ENCODE peak calls at places on chromosomes 12 and 14, in ten cellular contexts. L, C, J, V, F, W, T, E, P and M are unnamed samples.

GRCh38 chr14:94542111-94542810 is 19.0 kb upstream of the SERPINA4 start:
- DNase-seq in J (no peak), C (no peak), F (no peak), V (no peak), T (no peak), L (no peak), W (no peak), E (no peak), P (no peak), M (no peak)

GRCh38 chr12:79706676-79707075 is 15.9 kb upstream of the PAWR start:
- DNase-seq in C (no peak), W (no peak), T (no peak), V (no peak), L (no peak), P (no peak), E (no peak), F (no peak), J (no peak), M (no peak)

GRCh38 chr12:53201170-53201541 is 5.9 kb downstream of the ITGB7 start:
- DNase-seq in E (no peak), F (no peak), T (no peak), P (no peak), C (no peak), V (no peak), J (no peak), W (no peak), L (no peak), M (no peak)

GRCh38 chr14:74620497-74620921 is 8.5 kb upstream of the LTBP2 start:
- DNase-seq in E (no peak), P (no peak), W (no peak), F (no peak), J (peak), T (no peak), C (peak), L (peak), V (no peak), M (peak)

GRCh38 chr12:110424237-110424636 is 20.7 kb upstream of the ANAPC7 start:
- DNase-seq in L (no peak), C (no peak), T (no peak), V (no peak), J (no peak), P (no peak), E (no peak), W (no peak), F (no peak), M (no peak)

GRCh38 chr12:50745861-50746260 is 18.0 kb upstream of the ATF1 start:
- DNase-seq in V (no peak), T (no peak), L (no peak), P (no peak), F (no peak), W (no peak), C (no peak), J (no peak), E (no peak), M (no peak)

GRCh38 chr14:86481105-86481504 is 951.2 kb downstream of the FLRT2 start:
- DNase-seq in V (no peak), E (no peak), F (no peak), J (no peak), C (no peak), W (no peak), L (no peak), T (no peak), P (no peak), M (no peak)

GRCh38 chr14:99747167-99747566 is 46.0 kb upstream of the EML1 start:
- DNase-seq in L (no peak), V (no peak), W (no peak), P (no peak), C (no peak), F (no peak), J (no peak), E (no peak), T (no peak), M (no peak)

GRCh38 chr12:108793756-108794441 is 62.6 kb upstream of the CORO1C start:
- DNase-seq in C (no peak), F (no peak), J (no peak), L (no peak), E (peak), V (no peak), W (no peak), P (no peak), T (no peak), M (no peak)

GRCh38 chr14:103188691-103189480 is 65.6 kb downstream of the TNFAIP2 start:
- DNase-seq in V (no peak), E (peak), F (no peak), T (peak), J (peak), P (no peak), L (peak), W (no peak), C (no peak), M (no peak)

GRCh38 chr14:105147701-105148603 is 20.6 kb downstream of the JAG2 start:
- DNase-seq in W (no peak), J (no peak), E (peak), F (no peak), T (no peak), C (no peak), L (no peak), P (no peak), V (no peak), M (peak)

GRCh38 chr14:68295316-68295816 is 475.8 kb downstream of the RAD51B start:
- DNase-seq in E (peak), T (peak), W (no peak), C (no peak), P (no peak), J (no peak), V (no peak), F (no peak), L (no peak), M (no peak)

GRCh38 chr12:53568428-53569173 is 57.6 kb downstream of the ATF7 start:
- DNase-seq in E (no peak), P (no peak), J (no peak), V (no peak), W (no peak), T (no peak), F (no peak), C (no peak), L (no peak), M (no peak)

GRCh38 chr12:89568484-89568883 is 42.6 kb upstream of the POC1B start:
- DNase-seq in F (no peak), T (no peak), V (no peak), P (no peak), L (no peak), J (no peak), E (no peak), W (no peak), C (no peak), M (no peak)

GRCh38 chr14:34030864-34031263 is 80.0 kb upstream of the EGLN3 start:
- DNase-seq in P (no peak), F (no peak), T (no peak), C (no peak), W (no peak), E (peak), J (no peak), L (no peak), V (no peak), M (no peak)

GRCh38 chr12:104310751-104311297 is 7.3 kb downstream of the EID3 start:
- DNase-seq in E (no peak), L (no peak), V (no peak), J (no peak), T (no peak), F (no peak), P (no peak), W (no peak), C (no peak), M (no peak)

GRCh38 chr14:53325176-53325806 is 172.2 kb upstream of the DDHD1 start:
- DNase-seq in W (no peak), C (no peak), P (peak), F (no peak), E (no peak), V (no peak), L (no peak), J (no peak), T (peak), M (no peak)

GRCh38 chr12:121009744-121010143 is 6.5 kb downstream of the C12orf43 start:
- DNase-seq in V (peak), F (no peak), C (no peak), E (no peak), W (no peak), J (no peak), T (no peak), L (no peak), P (peak), M (no peak)

GRCh38 chr12:24561882-24562760 is 386.8 kb downstream of the BCAT1 start:
- DNase-seq in V (peak), L (no peak), P (no peak), T (peak), W (peak), C (no peak), J (peak), F (no peak), E (peak), M (no peak)

GRCh38 chr14:91138511-91139359 is 24.9 kb downstream of the DGLUCY start:
- DNase-seq in P (peak), T (no peak), L (peak), V (peak), W (peak), F (no peak), J (peak), E (no peak), C (peak), M (no peak)

GRCh38 chr12:104381721-104382480 is 74.8 kb upstream of the CHST11 start:
- DNase-seq in T (peak), L (peak), W (peak), C (peak), V (peak), J (peak), F (peak), E (peak), P (peak), M (peak)

GRCh38 chr14:22070119-22070982 is 396.7 kb upstream of the OR4E1 start:
- DNase-seq in F (peak), L (peak), V (no peak), W (peak), T (no peak), P (peak), C (peak), J (peak), E (peak), M (no peak)

GRCh38 chr14:77022219-77022852 is 6.2 kb downstream of the IRF2BPL start:
- DNase-seq in C (no peak), V (no peak), L (no peak), J (no peak), T (no peak), P (no peak), E (no peak), W (no peak), F (no peak), M (peak)

GRCh38 chr12:15756822-15757221 is 32.4 kb downstream of the EPS8 start:
- DNase-seq in L (no peak), J (no peak), E (no peak), V (no peak), C (no peak), T (no peak), F (no peak), W (no peak), P (no peak), M (no peak)

GRCh38 chr12:6965714-6966113 is 4.8 kb downstream of the PHB2 start:
- DNase-seq in C (no peak), E (no peak), T (no peak), L (no peak), V (no peak), J (no peak), P (no peak), F (no peak), W (no peak), M (no peak)

GRCh38 chr12:34397591-34398365 is 375.5 kb downstream of the ALG10 start:
- DNase-seq in E (peak), T (peak), L (peak), V (peak), P (no peak), J (no peak), C (no peak), F (peak), W (peak), M (peak)

GRCh38 chr14:73725116-73726024 is 11.2 kb upstream of the PNMA1 start:
- DNase-seq in E (peak), C (no peak), L (no peak), F (no peak), J (no peak), T (no peak), P (no peak), V (peak), W (no peak), M (peak)

GRCh38 chr12:115857160-115857920 is 420.2 kb downstream of the MED13L start:
- DNase-seq in E (no peak), L (no peak), T (no peak), W (no peak), C (no peak), F (no peak), V (no peak), P (no peak), J (no peak), M (no peak)

GRCh38 chr12:23781118-23781517 is 168.4 kb downstream of the SOX5 start:
- DNase-seq in L (no peak), P (no peak), F (no peak), E (no peak), V (no peak), C (no peak), W (no peak), J (no peak), T (no peak), M (no peak)

GRCh38 chr12:68506619-68507018 is 104.1 kb upstream of the RAP1B start:
- DNase-seq in T (no peak), C (no peak), E (no peak), L (no peak), P (no peak), J (no peak), V (no peak), F (no peak), W (no peak), M (no peak)

GRCh38 chr12:76300297-76300665 is 47.9 kb downstream of the BBS10 start:
- DNase-seq in T (no peak), V (no peak), L (no peak), F (no peak), E (no peak), P (no peak), J (no peak), C (no peak), W (no peak), M (no peak)